ENCODE peak calls at places on chromosomes 6 and 20, in five cellular contexts. One of them, this sample, is unnamed.

GRCh38 chr20:2698912-2699311 is 6.3 kb downstream of the EBF4 start:
- DNase-seq in left lung: no peak
- DNase-seq in sigmoid colon: peak
- DNase-seq in keratinocyte: no peak
- DNase-seq in right lobe of liver: no peak
- DNase-seq in this sample: no peak

GRCh38 chr6:79946773-79947190 is 571 bp downstream of the ELOVL4 start:
- DNase-seq in sigmoid colon: peak
- DNase-seq in keratinocyte: no peak
- DNase-seq in left lung: peak
- DNase-seq in right lobe of liver: no peak
- DNase-seq in this sample: peak

GRCh38 chr20:61445741-61446140 is 193.7 kb downstream of the CDH4 start:
- DNase-seq in keratinocyte: no peak
- DNase-seq in left lung: no peak
- DNase-seq in right lobe of liver: no peak
- DNase-seq in sigmoid colon: no peak
- DNase-seq in this sample: no peak

GRCh38 chr6:19669206-19669605 is 168.0 kb upstream of the ID4 start:
- DNase-seq in keratinocyte: no peak
- DNase-seq in right lobe of liver: no peak
- DNase-seq in sigmoid colon: no peak
- DNase-seq in left lung: no peak
- DNase-seq in this sample: peak

GRCh38 chr6:170006524-170007467 is 255.4 kb downstream of the ERMARD start:
- DNase-seq in left lung: peak
- DNase-seq in right lobe of liver: no peak
- DNase-seq in sigmoid colon: peak
- DNase-seq in keratinocyte: no peak
- DNase-seq in this sample: no peak

GRCh38 chr20:12969071-12969669 is 39.6 kb upstream of the SPTLC3 start:
- DNase-seq in keratinocyte: no peak
- DNase-seq in sigmoid colon: no peak
- DNase-seq in right lobe of liver: no peak
- DNase-seq in left lung: no peak
- DNase-seq in this sample: peak

GRCh38 chr6:150596439-150596838 is 3.2 kb upstream of the PLEKHG1 start:
- DNase-seq in right lobe of liver: no peak
- DNase-seq in left lung: no peak
- DNase-seq in sigmoid colon: no peak
- DNase-seq in keratinocyte: no peak
- DNase-seq in this sample: no peak

GRCh38 chr20:23179766-23180403 is 93.8 kb upstream of the CD93 start:
- DNase-seq in right lobe of liver: no peak
- DNase-seq in sigmoid colon: no peak
- DNase-seq in left lung: no peak
- DNase-seq in keratinocyte: no peak
- DNase-seq in this sample: peak

GRCh38 chr6:106026748-106027147 is 59.4 kb upstream of the PRDM1 start:
- DNase-seq in right lobe of liver: no peak
- DNase-seq in keratinocyte: no peak
- DNase-seq in left lung: no peak
- DNase-seq in sigmoid colon: no peak
- DNase-seq in this sample: no peak

GRCh38 chr6:106025655-106026054 is 60.5 kb upstream of the PRDM1 start:
- DNase-seq in sigmoid colon: no peak
- DNase-seq in left lung: no peak
- DNase-seq in keratinocyte: no peak
- DNase-seq in right lobe of liver: no peak
- DNase-seq in this sample: no peak

GRCh38 chr6:106027760-106028159 is 58.4 kb upstream of the PRDM1 start:
- DNase-seq in keratinocyte: no peak
- DNase-seq in right lobe of liver: no peak
- DNase-seq in left lung: no peak
- DNase-seq in sigmoid colon: no peak
- DNase-seq in this sample: no peak

DNA sequence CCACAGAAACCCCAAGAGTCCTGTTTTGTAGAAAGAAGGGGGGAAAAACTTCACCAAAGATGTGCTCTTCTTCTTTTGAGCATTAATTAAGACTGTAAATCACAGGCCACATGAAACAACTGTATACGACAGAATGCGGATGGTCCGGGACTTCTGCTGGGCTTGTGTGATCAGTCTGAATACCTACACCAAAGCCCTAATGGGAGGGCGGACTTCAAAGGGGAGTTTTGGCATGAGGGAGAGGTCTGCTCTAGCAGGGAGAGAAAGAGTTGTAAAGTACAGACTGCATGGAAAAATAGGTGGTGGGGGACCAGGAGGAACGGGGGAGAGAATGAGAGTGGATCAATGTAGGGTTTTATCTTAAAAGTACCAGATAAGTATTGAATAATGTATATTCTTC is 58.8 kb upstream of the PRDM1 start:
- DNase-seq in sigmoid colon: no peak
- DNase-seq in left lung: no peak
- DNase-seq in right lobe of liver: no peak
- DNase-seq in keratinocyte: no peak
- DNase-seq in this sample: no peak
- H3K4me3 ChIP-seq in sigmoid colon: no peak
- H3K4me3 ChIP-seq in left lung: no peak
- H3K4me3 ChIP-seq in right lobe of liver: no peak
- H3K4me3 ChIP-seq in keratinocyte: no peak
- H3K4me3 ChIP-seq in this sample: no peak

GRCh38 chr6:47780510-47781356 is 1.1 kb upstream of the OPN5 start:
- DNase-seq in keratinocyte: no peak
- DNase-seq in sigmoid colon: no peak
- DNase-seq in left lung: no peak
- DNase-seq in right lobe of liver: no peak
- DNase-seq in this sample: peak
- TF ChIP-seq CTCF in keratinocyte: peak
- TF ChIP-seq CTCF in sigmoid colon: peak
- TF ChIP-seq CTCF in left lung: peak
- TF ChIP-seq CTCF in right lobe of liver: peak
- TF ChIP-seq CTCF in this sample: peak

DNA sequence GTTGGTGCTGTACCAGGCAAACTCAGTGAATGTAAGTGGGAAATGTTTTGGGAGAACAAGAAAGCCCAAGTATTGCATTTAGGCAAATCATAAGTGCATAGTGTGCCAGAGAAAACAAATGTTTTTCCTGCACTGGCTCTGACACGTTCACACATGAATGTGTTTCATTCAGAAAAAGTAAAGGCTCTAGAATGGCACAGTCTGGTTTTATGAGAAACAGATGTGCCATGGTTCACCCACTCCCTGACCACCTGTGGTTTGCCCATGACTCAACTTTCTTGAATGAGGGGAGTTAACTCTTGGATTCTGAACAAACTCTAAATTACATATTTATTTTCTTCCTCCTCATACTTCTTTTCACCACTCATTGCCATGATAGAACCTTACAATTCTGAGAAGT is 126.9 kb downstream of the KCNQ5 start:
- DNase-seq in left lung: no peak
- DNase-seq in keratinocyte: peak
- DNase-seq in sigmoid colon: no peak
- DNase-seq in right lobe of liver: no peak
- DNase-seq in this sample: peak
- H3K4me3 ChIP-seq in left lung: no peak
- H3K4me3 ChIP-seq in keratinocyte: no peak
- H3K4me3 ChIP-seq in sigmoid colon: no peak
- H3K4me3 ChIP-seq in right lobe of liver: no peak
- H3K4me3 ChIP-seq in this sample: no peak

DNA sequence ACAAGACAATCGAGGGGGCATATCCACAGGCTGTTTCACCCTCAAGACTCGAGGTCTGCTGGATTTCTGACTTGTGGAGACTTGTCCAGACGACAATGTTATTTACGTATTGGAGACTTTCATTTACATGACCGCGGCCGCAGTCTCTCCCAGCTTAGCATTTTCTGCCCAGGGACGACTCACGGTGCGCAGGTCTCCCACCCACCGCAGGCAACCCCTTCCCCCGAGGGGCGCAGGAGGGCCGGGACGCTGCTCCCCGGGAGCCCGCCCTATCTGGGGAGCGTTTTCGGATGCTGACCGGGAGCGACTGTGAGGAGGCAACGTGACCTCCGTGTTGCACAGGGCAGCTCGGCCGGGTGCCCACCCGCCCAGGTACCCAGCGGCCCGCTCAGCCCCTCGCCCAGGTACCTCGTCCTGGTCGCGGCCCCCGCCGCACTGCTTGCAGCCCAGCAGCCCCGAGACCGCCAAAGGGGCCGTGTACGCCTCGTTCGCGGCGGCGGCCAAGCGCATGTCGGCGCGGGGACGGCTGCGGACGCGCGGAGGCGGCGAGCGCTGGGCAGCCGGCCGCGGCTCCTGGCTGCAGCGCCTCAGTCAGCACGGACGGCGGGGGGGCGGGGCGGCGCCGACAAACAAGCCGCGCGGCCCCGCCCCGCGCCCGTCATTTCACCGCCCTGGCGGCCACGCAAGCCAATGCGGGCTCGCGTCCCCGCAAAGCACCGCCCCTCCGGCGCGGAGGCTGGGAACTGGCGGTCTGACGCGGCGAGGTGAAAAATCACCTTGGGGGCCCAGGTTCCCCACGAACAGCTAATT is 85.5 kb downstream of the SESN1 start:
- DNase-seq in keratinocyte: no peak
- DNase-seq in sigmoid colon: peak
- DNase-seq in right lobe of liver: peak
- DNase-seq in left lung: peak
- DNase-seq in this sample: peak
- TF ChIP-seq CTCF in keratinocyte: no peak
- TF ChIP-seq CTCF in sigmoid colon: no peak
- TF ChIP-seq CTCF in right lobe of liver: peak
- TF ChIP-seq CTCF in left lung: peak
- TF ChIP-seq CTCF in this sample: no peak

GRCh38 chr20:38256966-38257365 is 3.6 kb downstream of the KIAA1755 start:
- DNase-seq in left lung: no peak
- DNase-seq in right lobe of liver: no peak
- DNase-seq in sigmoid colon: no peak
- DNase-seq in keratinocyte: no peak
- DNase-seq in this sample: no peak

GRCh38 chr20:38260025-38260377 is 534 bp downstream of the KIAA1755 start:
- DNase-seq in keratinocyte: no peak
- DNase-seq in right lobe of liver: peak
- DNase-seq in sigmoid colon: no peak
- DNase-seq in left lung: no peak
- DNase-seq in this sample: no peak

GRCh38 chr20:38261054-38261390 is 487 bp upstream of the KIAA1755 start:
- DNase-seq in sigmoid colon: no peak
- DNase-seq in left lung: no peak
- DNase-seq in right lobe of liver: no peak
- DNase-seq in keratinocyte: no peak
- DNase-seq in this sample: no peak

GRCh38 chr20:38258545-38259223 is 1.9 kb downstream of the KIAA1755 start:
- DNase-seq in keratinocyte: no peak
- DNase-seq in right lobe of liver: no peak
- DNase-seq in left lung: no peak
- DNase-seq in sigmoid colon: no peak
- DNase-seq in this sample: no peak

DNA sequence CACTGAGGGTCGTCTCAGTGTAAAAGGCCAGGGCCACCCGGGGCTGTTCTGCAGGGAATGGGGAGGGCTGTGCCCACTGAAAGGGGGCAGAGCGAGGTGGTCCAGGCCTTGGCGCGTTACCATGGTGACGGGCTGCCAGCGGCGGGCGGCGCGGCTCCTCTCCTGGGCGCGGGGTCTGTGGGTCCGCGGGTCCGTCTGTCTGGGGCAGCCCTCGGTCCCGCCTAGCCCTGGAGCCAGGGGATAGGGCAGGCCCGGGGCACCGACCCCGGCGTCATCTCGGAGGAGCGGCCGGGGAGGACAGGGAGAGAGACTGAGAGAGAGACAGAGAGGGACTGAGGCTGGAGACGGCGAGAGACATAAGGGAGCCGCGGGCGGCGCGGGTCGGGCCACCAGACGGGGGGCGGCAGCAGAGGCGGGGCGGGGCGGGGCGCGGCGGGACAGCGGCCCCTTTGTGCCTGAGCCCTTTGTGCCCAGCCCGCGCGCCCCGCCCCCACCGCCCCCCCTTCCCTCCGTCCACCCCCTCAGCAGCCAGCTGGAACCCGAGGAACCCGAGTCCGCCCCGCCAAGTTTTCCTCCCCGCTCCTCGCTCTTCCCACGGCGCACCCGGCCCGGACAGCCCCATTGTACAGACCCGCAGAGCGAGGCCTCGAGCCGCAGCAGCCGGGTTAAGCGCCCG is at the start of gene KIAA1755:
- DNase-seq in right lobe of liver: no peak
- DNase-seq in sigmoid colon: peak
- DNase-seq in keratinocyte: no peak
- DNase-seq in left lung: peak
- DNase-seq in this sample: no peak
- H3K4me3 ChIP-seq in right lobe of liver: peak
- H3K4me3 ChIP-seq in sigmoid colon: peak
- H3K4me3 ChIP-seq in keratinocyte: no peak
- H3K4me3 ChIP-seq in left lung: no peak
- H3K4me3 ChIP-seq in this sample: peak

This sample was measured in cardiac fibroblast.